ENCODE peak calls at places on chromosomes 6 and 20, in five cellular contexts. P is endodermal cell, M is sigmoid colon, E is GM12878, Q is A549. S is an unnamed sample.

GRCh38 chr20:49821850-49822249 is 9.2 kb downstream of the SLC9A8 start:
- DNase-seq in E (no peak), Q (no peak), P (no peak), M (no peak), S (no peak)

GRCh38 chr6:170480045-170480714 is 72.9 kb downstream of the PSMB1 start:
- DNase-seq in M (no peak), E (no peak), P (peak; percentile 62), Q (no peak), S (no peak)

GRCh38 chr20:49948809-49949507 is 12.8 kb downstream of the RNF114 start:
- DNase-seq in M (no peak), P (no peak), Q (peak; percentile 62), E (no peak), S (no peak)

GRCh38 chr20:64100946-64101688 is 6.2 kb downstream of the NPBWR2 start:
- DNase-seq in P (no peak), Q (no peak), E (no peak), M (no peak), S (peak; percentile 64)

GRCh38 chr6:15994814-15995459 is 133.9 kb upstream of the MYLIP start:
- DNase-seq in Q (no peak), P (no peak), M (no peak), E (no peak), S (no peak)

GRCh38 chr20:32582659-32583580 is 2.2 kb downstream of the NOL4L start:
- DNase-seq in P (peak; percentile 84), Q (no peak), M (no peak), E (no peak), S (no peak)

GRCh38 chr6:28330033-28330432 is 5.9 kb downstream of the ZSCAN31 start:
- DNase-seq in Q (no peak), M (no peak), P (no peak), E (no peak), S (no peak)

GRCh38 chr6:116127771-116128493 is 2.0 kb upstream of the COL10A1 start:
- DNase-seq in Q (peak; percentile 24), M (no peak), P (no peak), E (no peak), S (no peak)

GRCh38 chr6:43878823-43879495 is 108.9 kb downstream of the VEGFA start:
- DNase-seq in M (no peak), Q (no peak), P (no peak), E (no peak), S (no peak)

GRCh38 chr6:33848498-33848897 is 44.7 kb upstream of the MLN start:
- DNase-seq in P (no peak), M (no peak), Q (no peak), E (no peak), S (no peak)

DNA sequence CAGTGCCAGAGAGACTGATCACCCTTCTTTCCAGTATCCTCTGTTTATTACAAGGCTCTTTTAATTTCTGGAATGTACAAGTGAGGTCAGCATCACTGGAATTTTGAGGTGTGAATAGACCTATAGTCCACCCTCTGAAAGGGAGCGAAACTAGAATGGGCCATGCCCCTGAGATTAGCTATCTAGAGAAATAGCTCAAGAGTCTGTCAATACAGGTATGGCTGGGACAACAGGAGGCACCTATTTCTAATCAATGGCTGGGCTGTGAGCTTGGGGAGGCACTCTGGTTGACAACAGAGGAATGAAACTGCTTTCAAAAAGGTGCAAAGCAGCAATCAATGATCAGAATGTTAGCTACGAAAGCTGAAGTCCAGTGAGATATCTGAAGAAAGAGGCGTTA is 17.3 kb upstream of the CITED2 start:
- DNase-seq in Q (no peak), E (no peak), M (no peak), P (no peak), S (no peak)
- H3K27ac ChIP-seq in Q (no peak overlapping the region), E (no peak overlapping the region), M (no peak overlapping the region), P (no peak overlapping the region), S (no peak overlapping the region)

DNA sequence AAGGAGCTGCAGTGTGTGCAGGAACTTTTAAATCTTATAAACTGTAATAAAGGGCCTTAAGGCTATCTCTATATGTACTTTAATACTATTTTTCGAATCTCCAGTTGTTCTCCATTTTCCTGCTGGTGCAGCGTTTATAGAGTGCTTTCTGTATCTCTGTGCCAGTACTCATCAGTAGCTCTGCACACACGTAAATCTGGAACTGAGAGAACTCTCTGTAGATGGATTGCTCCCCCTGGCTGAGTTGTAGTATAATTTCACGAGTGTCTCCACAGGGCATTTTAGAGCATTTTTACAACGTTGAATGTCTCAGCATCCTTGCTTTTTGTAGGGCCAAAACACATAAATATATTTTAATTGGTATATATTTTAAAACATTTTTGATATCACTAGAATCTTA is 256.5 kb downstream of the TRDN start:
- DNase-seq in Q (peak; percentile 26), E (no peak), P (peak; percentile 52), M (no peak), S (no peak)
- TF ChIP-seq CTCF in Q (peak; percentile 13), E (peak; percentile 29), P (peak; percentile 75), M (no peak), S (peak; percentile 56)

GRCh38 chr6:123622780-123623179 is 14.0 kb downstream of the TRDN start:
- DNase-seq in Q (no peak), M (no peak), E (no peak), P (no peak), S (no peak)
- H3K4me3 ChIP-seq in Q (no peak overlapping the region), M (no peak overlapping the region), E (no peak overlapping the region), P (no peak overlapping the region), S (no peak overlapping the region)

DNA sequence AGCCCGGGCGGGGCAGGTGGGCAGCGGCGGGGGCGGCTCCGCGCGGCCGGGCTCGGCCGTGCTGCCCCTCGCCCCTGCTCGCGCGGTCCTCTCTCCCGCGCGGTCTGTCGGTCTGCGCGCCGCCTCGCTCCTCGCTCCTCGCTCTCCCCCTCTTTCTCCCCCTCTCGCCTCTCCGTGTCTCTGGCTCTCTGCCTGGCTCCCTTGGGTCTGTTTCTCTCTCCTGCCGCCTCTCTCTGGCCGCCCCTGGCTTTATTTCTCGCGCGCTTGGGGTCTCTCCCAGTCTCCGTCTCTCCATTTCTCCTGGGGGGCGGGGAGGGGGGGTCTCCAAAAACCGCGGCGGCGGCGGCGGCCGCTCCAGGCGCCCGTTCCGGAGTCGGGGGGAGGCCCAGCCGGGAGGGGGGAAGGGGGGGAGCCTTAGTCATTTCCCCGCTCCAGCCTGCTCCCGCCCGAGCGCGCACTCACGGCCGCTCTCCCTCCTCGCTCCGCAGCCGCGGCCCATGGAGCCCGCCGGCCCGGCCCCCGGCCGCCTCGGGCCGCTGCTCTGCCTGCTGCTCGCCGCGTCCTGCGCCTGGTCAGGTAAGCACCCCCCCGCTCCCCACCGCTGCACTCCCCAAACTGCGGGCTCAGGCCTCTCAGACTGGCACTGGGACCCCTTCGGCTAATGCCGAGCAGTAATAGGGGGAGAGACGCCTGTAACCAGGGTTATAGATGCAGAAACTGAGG is at the start of gene SIRPA:
- DNase-seq in E (no peak), P (peak; percentile 79), M (peak; percentile 88), Q (peak; percentile 43), S (peak; percentile 64)
- H3K27ac ChIP-seq in E (no peak within 1 kb of the TSS), P (no peak within 1 kb of the TSS), M (peak within 1 kb of the TSS; percentile 93), Q (peak within 1 kb of the TSS; percentile 98), S (peak within 1 kb of the TSS; percentile 62)

DNA sequence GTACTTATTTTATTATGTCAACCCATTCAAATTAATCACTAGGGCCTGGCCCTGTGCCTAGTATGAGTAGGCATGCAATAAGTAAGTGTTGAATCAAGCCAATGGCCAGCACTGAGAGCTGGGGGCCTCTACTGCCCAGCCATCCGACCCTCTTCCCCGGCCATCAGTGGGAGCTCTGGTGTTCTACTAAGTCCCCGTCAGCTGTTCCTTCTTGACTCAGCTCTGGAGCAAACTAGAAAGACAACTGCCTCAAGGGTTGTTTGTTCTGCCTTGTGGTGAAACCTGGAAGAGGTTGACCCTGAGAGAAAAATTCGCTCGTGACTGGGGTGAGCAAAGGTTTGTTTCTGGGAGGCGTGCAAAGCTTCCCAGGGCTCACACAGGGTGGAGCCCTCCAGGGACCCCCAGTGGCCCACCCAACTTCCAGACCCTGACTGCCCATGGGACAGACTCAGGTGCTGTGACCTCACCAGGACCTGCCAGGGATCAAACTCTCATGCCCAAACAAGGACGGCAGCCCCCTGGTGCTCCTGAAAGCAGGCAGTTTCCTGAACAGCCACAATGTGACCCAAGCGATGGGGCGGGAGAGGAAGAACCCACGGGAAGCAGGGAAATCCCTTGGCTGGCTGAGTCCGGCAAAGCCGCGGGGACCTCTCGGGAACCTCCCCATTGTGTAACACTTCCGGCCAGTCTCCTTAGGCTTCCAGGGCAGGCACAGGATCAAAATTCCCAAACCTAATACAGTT is 50.4 kb downstream of the BANF2 start:
- DNase-seq in P (no peak), Q (no peak), M (peak; percentile 76), E (no peak), S (no peak)
- TF ChIP-seq CTCF in P (no peak), Q (no peak), M (no peak), E (no peak), S (no peak)

GRCh38 chr6:18391018-18391417 is 3.9 kb downstream of the RNF144B start:
- DNase-seq in E (no peak), P (no peak), Q (no peak), M (no peak), S (no peak)
- H3K4me3 ChIP-seq in E (no peak overlapping the region), P (no peak overlapping the region), Q (no peak overlapping the region), M (no peak overlapping the region), S (no peak overlapping the region)

DNA sequence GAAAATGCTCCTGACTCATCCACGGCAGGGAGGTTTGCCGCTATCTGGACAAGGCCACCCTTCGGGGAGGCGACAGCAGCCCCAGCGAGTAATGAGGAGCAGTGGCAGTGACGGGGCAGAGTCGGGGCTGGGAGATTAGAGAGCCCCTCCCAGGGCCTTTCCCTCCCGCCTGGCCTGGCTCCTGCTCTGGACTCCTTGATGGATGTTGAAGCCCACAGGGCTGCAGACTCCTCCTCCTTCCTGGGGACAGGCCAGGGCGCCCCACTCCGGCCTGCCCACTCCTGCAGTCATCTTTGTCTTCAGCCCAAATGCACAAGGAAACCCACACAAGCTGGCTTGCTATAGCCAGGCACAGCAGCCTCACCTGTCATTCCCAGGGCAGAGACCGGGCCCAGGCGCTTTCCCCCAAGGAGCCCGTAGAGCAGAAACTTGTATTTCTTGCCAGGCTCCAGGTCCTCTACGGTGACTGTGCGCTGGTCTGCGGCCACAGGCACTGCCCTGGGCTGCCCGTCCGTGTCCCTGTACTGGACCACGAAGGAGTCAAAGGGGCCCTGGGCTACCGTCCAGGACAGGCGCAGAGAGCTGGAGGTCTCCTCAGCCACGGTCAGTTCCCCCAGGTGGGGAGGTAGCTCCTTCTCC is 7.7 kb downstream of the CYP21A2 start:
- DNase-seq in Q (no peak), E (no peak), M (no peak), P (peak; percentile 52), S (no peak)
- H3K27ac ChIP-seq in Q (no peak overlapping the region), E (no peak overlapping the region), M (peak overlapping the region; percentile 83), P (no peak overlapping the region), S (no peak overlapping the region)

DNA sequence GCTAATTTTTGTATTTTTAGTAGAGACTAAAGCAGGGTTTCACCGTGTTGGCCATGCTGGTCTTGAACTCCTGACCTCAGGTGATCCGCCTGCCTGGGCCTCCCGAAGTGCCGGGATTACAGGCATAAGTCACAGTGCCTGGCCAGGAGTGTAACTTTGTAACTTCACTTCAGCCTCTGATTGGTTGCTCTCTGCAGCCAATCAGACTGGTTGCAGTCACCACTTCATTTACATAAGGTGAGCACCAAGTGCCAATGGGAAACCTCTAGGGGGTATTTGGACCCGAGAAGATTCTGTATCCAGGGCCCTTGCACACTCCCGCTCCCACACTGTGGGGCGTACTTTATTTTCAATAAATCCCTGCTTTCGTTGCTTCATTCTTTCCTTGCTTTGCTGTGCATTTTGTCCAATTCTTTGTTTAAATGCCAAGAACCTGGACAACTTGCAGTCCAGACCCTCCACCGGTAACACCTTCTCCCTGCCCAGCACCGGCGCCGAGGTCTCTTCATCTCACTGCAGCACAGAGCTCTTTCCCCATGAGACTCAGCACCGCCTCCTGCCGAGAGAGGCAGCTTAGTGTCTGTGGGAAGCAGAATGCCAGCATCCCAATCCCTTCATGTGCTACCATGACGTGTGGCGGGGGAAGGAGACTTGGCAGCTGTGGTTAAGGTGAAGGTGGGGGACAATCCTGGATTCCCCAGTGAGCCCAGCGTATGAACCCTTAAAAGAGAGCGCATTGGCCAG is 14.0 kb upstream of the MRGBP start:
- DNase-seq in E (no peak), Q (no peak), P (peak; percentile 83), M (no peak), S (no peak)
- TF ChIP-seq CTCF in E (peak; percentile 17), Q (no peak), P (peak; percentile 23), M (no peak), S (no peak)